ENCODE peak calls at places on chromosome 6, in ten cellular contexts. One of them, this sample, is unnamed.

GRCh38 chr6:148757944-148758343 is 11.1 kb downstream of the UST start:
- DNase-seq in activated gamma-delta T cell treated with Interleukin-2 at 50 U/mL for 16 hours: no peak
- DNase-seq in A549: no peak
- DNase-seq in Calu3: no peak
- DNase-seq in HFFc6: no peak
- DNase-seq in activated T-helper 1 cell treated with anti-CD3 and anti-CD28 coated beads, Interleukin-12 subunit alpha, Interleukin-12 subunit beta, Interleukin-2, Interleukin-4 antibody, amounts not matched to agents 30 ng/mL and 10 ng/mL and 1 ng/mL, durations not matched to agents 14 hours and 24 hours and 36 hours: no peak
- DNase-seq in right atrium auricular region: no peak
- DNase-seq in HTR-8/SVneo: no peak
- DNase-seq in NCI-H187 treated with DMSO at 0.1 percent for 48 hours: no peak
- DNase-seq in WTC11: no peak
- DNase-seq in this sample: no peak

GRCh38 chr6:15904651-15905376 is 224.1 kb upstream of the MYLIP start:
- DNase-seq in activated gamma-delta T cell treated with Interleukin-2 at 50 U/mL for 16 hours: no peak
- DNase-seq in A549: no peak
- DNase-seq in Calu3: no peak
- DNase-seq in HFFc6: no peak
- DNase-seq in activated T-helper 1 cell treated with anti-CD3 and anti-CD28 coated beads, Interleukin-12 subunit alpha, Interleukin-12 subunit beta, Interleukin-2, Interleukin-4 antibody, amounts not matched to agents 30 ng/mL and 10 ng/mL and 1 ng/mL, durations not matched to agents 14 hours and 24 hours and 36 hours: no peak
- DNase-seq in right atrium auricular region: no peak
- DNase-seq in HTR-8/SVneo: no peak
- DNase-seq in NCI-H187 treated with DMSO at 0.1 percent for 48 hours: no peak
- DNase-seq in WTC11: no peak
- DNase-seq in this sample: no peak

GRCh38 chr6:56757585-56757984 is 114.9 kb upstream of the DST start:
- DNase-seq in activated gamma-delta T cell treated with Interleukin-2 at 50 U/mL for 16 hours: no peak
- DNase-seq in A549: no peak
- DNase-seq in Calu3: peak; percentile 54
- DNase-seq in HFFc6: peak; percentile 38
- DNase-seq in activated T-helper 1 cell treated with anti-CD3 and anti-CD28 coated beads, Interleukin-12 subunit alpha, Interleukin-12 subunit beta, Interleukin-2, Interleukin-4 antibody, amounts not matched to agents 30 ng/mL and 10 ng/mL and 1 ng/mL, durations not matched to agents 14 hours and 24 hours and 36 hours: no peak
- DNase-seq in right atrium auricular region: no peak
- DNase-seq in HTR-8/SVneo: no peak
- DNase-seq in NCI-H187 treated with DMSO at 0.1 percent for 48 hours: no peak
- DNase-seq in WTC11: no peak
- DNase-seq in this sample: no peak

GRCh38 chr6:170174124-170174770 is 116.6 kb downstream of the DLL1 start:
- DNase-seq in activated gamma-delta T cell treated with Interleukin-2 at 50 U/mL for 16 hours: no peak
- DNase-seq in A549: no peak
- DNase-seq in Calu3: no peak
- DNase-seq in HFFc6: no peak
- DNase-seq in activated T-helper 1 cell treated with anti-CD3 and anti-CD28 coated beads, Interleukin-12 subunit alpha, Interleukin-12 subunit beta, Interleukin-2, Interleukin-4 antibody, amounts not matched to agents 30 ng/mL and 10 ng/mL and 1 ng/mL, durations not matched to agents 14 hours and 24 hours and 36 hours: no peak
- DNase-seq in right atrium auricular region: no peak
- DNase-seq in HTR-8/SVneo: no peak
- DNase-seq in NCI-H187 treated with DMSO at 0.1 percent for 48 hours: no peak
- DNase-seq in WTC11: no peak
- DNase-seq in this sample: no peak

GRCh38 chr6:31541059-31541657 is 645 bp downstream of the DDX39B start:
- DNase-seq in activated gamma-delta T cell treated with Interleukin-2 at 50 U/mL for 16 hours: peak; percentile 72
- DNase-seq in A549: peak; percentile 14
- DNase-seq in Calu3: peak; percentile 69
- DNase-seq in HFFc6: no peak
- DNase-seq in activated T-helper 1 cell treated with anti-CD3 and anti-CD28 coated beads, Interleukin-12 subunit alpha, Interleukin-12 subunit beta, Interleukin-2, Interleukin-4 antibody, amounts not matched to agents 30 ng/mL and 10 ng/mL and 1 ng/mL, durations not matched to agents 14 hours and 24 hours and 36 hours: peak; percentile 54
- DNase-seq in right atrium auricular region: no peak
- DNase-seq in HTR-8/SVneo: no peak
- DNase-seq in NCI-H187 treated with DMSO at 0.1 percent for 48 hours: peak; percentile 5
- DNase-seq in WTC11: no peak
- DNase-seq in this sample: peak; percentile 57

GRCh38 chr6:35955071-35955470 is 34.2 kb upstream of the SRPK1 start:
- DNase-seq in activated gamma-delta T cell treated with Interleukin-2 at 50 U/mL for 16 hours: no peak
- DNase-seq in A549: no peak
- DNase-seq in Calu3: no peak
- DNase-seq in HFFc6: peak; percentile 36
- DNase-seq in activated T-helper 1 cell treated with anti-CD3 and anti-CD28 coated beads, Interleukin-12 subunit alpha, Interleukin-12 subunit beta, Interleukin-2, Interleukin-4 antibody, amounts not matched to agents 30 ng/mL and 10 ng/mL and 1 ng/mL, durations not matched to agents 14 hours and 24 hours and 36 hours: no peak
- DNase-seq in right atrium auricular region: no peak
- DNase-seq in HTR-8/SVneo: no peak
- DNase-seq in NCI-H187 treated with DMSO at 0.1 percent for 48 hours: no peak
- DNase-seq in WTC11: no peak
- DNase-seq in this sample: no peak

GRCh38 chr6:18432180-18432579 is 45.0 kb downstream of the RNF144B start:
- DNase-seq in activated gamma-delta T cell treated with Interleukin-2 at 50 U/mL for 16 hours: no peak
- DNase-seq in A549: no peak
- DNase-seq in Calu3: no peak
- DNase-seq in HFFc6: peak; percentile 45
- DNase-seq in activated T-helper 1 cell treated with anti-CD3 and anti-CD28 coated beads, Interleukin-12 subunit alpha, Interleukin-12 subunit beta, Interleukin-2, Interleukin-4 antibody, amounts not matched to agents 30 ng/mL and 10 ng/mL and 1 ng/mL, durations not matched to agents 14 hours and 24 hours and 36 hours: no peak
- DNase-seq in right atrium auricular region: no peak
- DNase-seq in HTR-8/SVneo: no peak
- DNase-seq in NCI-H187 treated with DMSO at 0.1 percent for 48 hours: no peak
- DNase-seq in WTC11: no peak
- DNase-seq in this sample: no peak

GRCh38 chr6:21873562-21873961 is 280.0 kb downstream of the SOX4 start:
- DNase-seq in activated gamma-delta T cell treated with Interleukin-2 at 50 U/mL for 16 hours: no peak
- DNase-seq in A549: no peak
- DNase-seq in Calu3: no peak
- DNase-seq in HFFc6: peak; percentile 91
- DNase-seq in activated T-helper 1 cell treated with anti-CD3 and anti-CD28 coated beads, Interleukin-12 subunit alpha, Interleukin-12 subunit beta, Interleukin-2, Interleukin-4 antibody, amounts not matched to agents 30 ng/mL and 10 ng/mL and 1 ng/mL, durations not matched to agents 14 hours and 24 hours and 36 hours: no peak
- DNase-seq in right atrium auricular region: peak; percentile 84
- DNase-seq in HTR-8/SVneo: no peak
- DNase-seq in NCI-H187 treated with DMSO at 0.1 percent for 48 hours: no peak
- DNase-seq in WTC11: no peak
- DNase-seq in this sample: no peak

GRCh38 chr6:125841356-125842090 is 50.8 kb downstream of the NCOA7 start:
- DNase-seq in activated gamma-delta T cell treated with Interleukin-2 at 50 U/mL for 16 hours: no peak
- DNase-seq in A549: no peak
- DNase-seq in Calu3: no peak
- DNase-seq in HFFc6: no peak
- DNase-seq in activated T-helper 1 cell treated with anti-CD3 and anti-CD28 coated beads, Interleukin-12 subunit alpha, Interleukin-12 subunit beta, Interleukin-2, Interleukin-4 antibody, amounts not matched to agents 30 ng/mL and 10 ng/mL and 1 ng/mL, durations not matched to agents 14 hours and 24 hours and 36 hours: no peak
- DNase-seq in right atrium auricular region: no peak
- DNase-seq in HTR-8/SVneo: no peak
- DNase-seq in NCI-H187 treated with DMSO at 0.1 percent for 48 hours: no peak
- DNase-seq in WTC11: no peak
- DNase-seq in this sample: no peak

GRCh38 chr6:2307794-2308193 is 62.4 kb upstream of the GMDS start:
- DNase-seq in activated gamma-delta T cell treated with Interleukin-2 at 50 U/mL for 16 hours: no peak
- DNase-seq in A549: no peak
- DNase-seq in Calu3: no peak
- DNase-seq in HFFc6: no peak
- DNase-seq in activated T-helper 1 cell treated with anti-CD3 and anti-CD28 coated beads, Interleukin-12 subunit alpha, Interleukin-12 subunit beta, Interleukin-2, Interleukin-4 antibody, amounts not matched to agents 30 ng/mL and 10 ng/mL and 1 ng/mL, durations not matched to agents 14 hours and 24 hours and 36 hours: no peak
- DNase-seq in right atrium auricular region: no peak
- DNase-seq in HTR-8/SVneo: no peak
- DNase-seq in NCI-H187 treated with DMSO at 0.1 percent for 48 hours: no peak
- DNase-seq in WTC11: no peak
- DNase-seq in this sample: no peak

GRCh38 chr6:68710916-68711315 is 75.8 kb downstream of the ADGRB3 start:
- DNase-seq in activated gamma-delta T cell treated with Interleukin-2 at 50 U/mL for 16 hours: no peak
- DNase-seq in A549: no peak
- DNase-seq in Calu3: no peak
- DNase-seq in HFFc6: no peak
- DNase-seq in activated T-helper 1 cell treated with anti-CD3 and anti-CD28 coated beads, Interleukin-12 subunit alpha, Interleukin-12 subunit beta, Interleukin-2, Interleukin-4 antibody, amounts not matched to agents 30 ng/mL and 10 ng/mL and 1 ng/mL, durations not matched to agents 14 hours and 24 hours and 36 hours: no peak
- DNase-seq in right atrium auricular region: no peak
- DNase-seq in HTR-8/SVneo: no peak
- DNase-seq in NCI-H187 treated with DMSO at 0.1 percent for 48 hours: no peak
- DNase-seq in WTC11: no peak
- DNase-seq in this sample: no peak

GRCh38 chr6:150394886-150395285 is 26.1 kb downstream of the IYD start:
- DNase-seq in activated gamma-delta T cell treated with Interleukin-2 at 50 U/mL for 16 hours: no peak
- DNase-seq in A549: no peak
- DNase-seq in Calu3: no peak
- DNase-seq in HFFc6: no peak
- DNase-seq in activated T-helper 1 cell treated with anti-CD3 and anti-CD28 coated beads, Interleukin-12 subunit alpha, Interleukin-12 subunit beta, Interleukin-2, Interleukin-4 antibody, amounts not matched to agents 30 ng/mL and 10 ng/mL and 1 ng/mL, durations not matched to agents 14 hours and 24 hours and 36 hours: no peak
- DNase-seq in right atrium auricular region: no peak
- DNase-seq in HTR-8/SVneo: no peak
- DNase-seq in NCI-H187 treated with DMSO at 0.1 percent for 48 hours: no peak
- DNase-seq in WTC11: no peak
- DNase-seq in this sample: no peak

GRCh38 chr6:168860987-168861386 is 392.7 kb downstream of the THBS2 start:
- DNase-seq in activated gamma-delta T cell treated with Interleukin-2 at 50 U/mL for 16 hours: no peak
- DNase-seq in A549: no peak
- DNase-seq in Calu3: no peak
- DNase-seq in HFFc6: no peak
- DNase-seq in activated T-helper 1 cell treated with anti-CD3 and anti-CD28 coated beads, Interleukin-12 subunit alpha, Interleukin-12 subunit beta, Interleukin-2, Interleukin-4 antibody, amounts not matched to agents 30 ng/mL and 10 ng/mL and 1 ng/mL, durations not matched to agents 14 hours and 24 hours and 36 hours: no peak
- DNase-seq in right atrium auricular region: no peak
- DNase-seq in HTR-8/SVneo: no peak
- DNase-seq in NCI-H187 treated with DMSO at 0.1 percent for 48 hours: no peak
- DNase-seq in WTC11: no peak
- DNase-seq in this sample: no peak

GRCh38 chr6:41193171-41193734 is 7.7 kb downstream of the TREML2 start:
- DNase-seq in activated gamma-delta T cell treated with Interleukin-2 at 50 U/mL for 16 hours: no peak
- DNase-seq in A549: no peak
- DNase-seq in Calu3: no peak
- DNase-seq in HFFc6: no peak
- DNase-seq in activated T-helper 1 cell treated with anti-CD3 and anti-CD28 coated beads, Interleukin-12 subunit alpha, Interleukin-12 subunit beta, Interleukin-2, Interleukin-4 antibody, amounts not matched to agents 30 ng/mL and 10 ng/mL and 1 ng/mL, durations not matched to agents 14 hours and 24 hours and 36 hours: no peak
- DNase-seq in right atrium auricular region: peak; percentile 32
- DNase-seq in HTR-8/SVneo: no peak
- DNase-seq in NCI-H187 treated with DMSO at 0.1 percent for 48 hours: no peak
- DNase-seq in WTC11: no peak
- DNase-seq in this sample: no peak

GRCh38 chr6:31592396-31592771 is 422 bp downstream of the NCR3 start:
- DNase-seq in activated gamma-delta T cell treated with Interleukin-2 at 50 U/mL for 16 hours: no peak
- DNase-seq in A549: no peak
- DNase-seq in Calu3: no peak
- DNase-seq in HFFc6: no peak
- DNase-seq in activated T-helper 1 cell treated with anti-CD3 and anti-CD28 coated beads, Interleukin-12 subunit alpha, Interleukin-12 subunit beta, Interleukin-2, Interleukin-4 antibody, amounts not matched to agents 30 ng/mL and 10 ng/mL and 1 ng/mL, durations not matched to agents 14 hours and 24 hours and 36 hours: no peak
- DNase-seq in right atrium auricular region: no peak
- DNase-seq in HTR-8/SVneo: no peak
- DNase-seq in NCI-H187 treated with DMSO at 0.1 percent for 48 hours: no peak
- DNase-seq in WTC11: no peak
- DNase-seq in this sample: no peak

GRCh38 chr6:124524821-124525220 is 437.4 kb upstream of the RNF217 start:
- DNase-seq in activated gamma-delta T cell treated with Interleukin-2 at 50 U/mL for 16 hours: no peak
- DNase-seq in A549: no peak
- DNase-seq in Calu3: no peak
- DNase-seq in HFFc6: no peak
- DNase-seq in activated T-helper 1 cell treated with anti-CD3 and anti-CD28 coated beads, Interleukin-12 subunit alpha, Interleukin-12 subunit beta, Interleukin-2, Interleukin-4 antibody, amounts not matched to agents 30 ng/mL and 10 ng/mL and 1 ng/mL, durations not matched to agents 14 hours and 24 hours and 36 hours: no peak
- DNase-seq in right atrium auricular region: no peak
- DNase-seq in HTR-8/SVneo: no peak
- DNase-seq in NCI-H187 treated with DMSO at 0.1 percent for 48 hours: no peak
- DNase-seq in WTC11: no peak
- DNase-seq in this sample: no peak

GRCh38 chr6:139762587-139763031 is 388.2 kb upstream of the CITED2 start:
- DNase-seq in activated gamma-delta T cell treated with Interleukin-2 at 50 U/mL for 16 hours: no peak
- DNase-seq in A549: no peak
- DNase-seq in Calu3: no peak
- DNase-seq in HFFc6: no peak
- DNase-seq in activated T-helper 1 cell treated with anti-CD3 and anti-CD28 coated beads, Interleukin-12 subunit alpha, Interleukin-12 subunit beta, Interleukin-2, Interleukin-4 antibody, amounts not matched to agents 30 ng/mL and 10 ng/mL and 1 ng/mL, durations not matched to agents 14 hours and 24 hours and 36 hours: no peak
- DNase-seq in right atrium auricular region: no peak
- DNase-seq in HTR-8/SVneo: no peak
- DNase-seq in NCI-H187 treated with DMSO at 0.1 percent for 48 hours: no peak
- DNase-seq in WTC11: no peak
- DNase-seq in this sample: no peak

GRCh38 chr6:150024646-150025155 is 631 bp downstream of the RAET1L start:
- DNase-seq in activated gamma-delta T cell treated with Interleukin-2 at 50 U/mL for 16 hours: no peak
- DNase-seq in A549: no peak
- DNase-seq in Calu3: no peak
- DNase-seq in HFFc6: no peak
- DNase-seq in activated T-helper 1 cell treated with anti-CD3 and anti-CD28 coated beads, Interleukin-12 subunit alpha, Interleukin-12 subunit beta, Interleukin-2, Interleukin-4 antibody, amounts not matched to agents 30 ng/mL and 10 ng/mL and 1 ng/mL, durations not matched to agents 14 hours and 24 hours and 36 hours: no peak
- DNase-seq in right atrium auricular region: no peak
- DNase-seq in HTR-8/SVneo: no peak
- DNase-seq in NCI-H187 treated with DMSO at 0.1 percent for 48 hours: no peak
- DNase-seq in WTC11: no peak
- DNase-seq in this sample: no peak

GRCh38 chr6:26183581-26184408 is 96.6 kb downstream of the HFE start:
- DNase-seq in activated gamma-delta T cell treated with Interleukin-2 at 50 U/mL for 16 hours: peak; percentile 46
- DNase-seq in A549: no peak
- DNase-seq in Calu3: peak; percentile 64
- DNase-seq in HFFc6: peak; percentile 43
- DNase-seq in activated T-helper 1 cell treated with anti-CD3 and anti-CD28 coated beads, Interleukin-12 subunit alpha, Interleukin-12 subunit beta, Interleukin-2, Interleukin-4 antibody, amounts not matched to agents 30 ng/mL and 10 ng/mL and 1 ng/mL, durations not matched to agents 14 hours and 24 hours and 36 hours: peak; percentile 71
- DNase-seq in right atrium auricular region: peak; percentile 82
- DNase-seq in HTR-8/SVneo: no peak
- DNase-seq in NCI-H187 treated with DMSO at 0.1 percent for 48 hours: no peak
- DNase-seq in WTC11: peak; percentile 74
- DNase-seq in this sample: no peak

GRCh38 chr6:45845546-45845945 is 170.1 kb downstream of the CLIC5 start:
- DNase-seq in activated gamma-delta T cell treated with Interleukin-2 at 50 U/mL for 16 hours: no peak
- DNase-seq in A549: no peak
- DNase-seq in Calu3: no peak
- DNase-seq in HFFc6: peak; percentile 6
- DNase-seq in activated T-helper 1 cell treated with anti-CD3 and anti-CD28 coated beads, Interleukin-12 subunit alpha, Interleukin-12 subunit beta, Interleukin-2, Interleukin-4 antibody, amounts not matched to agents 30 ng/mL and 10 ng/mL and 1 ng/mL, durations not matched to agents 14 hours and 24 hours and 36 hours: no peak
- DNase-seq in right atrium auricular region: no peak
- DNase-seq in HTR-8/SVneo: no peak
- DNase-seq in NCI-H187 treated with DMSO at 0.1 percent for 48 hours: no peak
- DNase-seq in WTC11: no peak
- DNase-seq in this sample: no peak

GRCh38 chr6:152980656-152981055 is 2.2 kb downstream of the FBXO5 start:
- DNase-seq in activated gamma-delta T cell treated with Interleukin-2 at 50 U/mL for 16 hours: no peak
- DNase-seq in A549: no peak
- DNase-seq in Calu3: no peak
- DNase-seq in HFFc6: no peak
- DNase-seq in activated T-helper 1 cell treated with anti-CD3 and anti-CD28 coated beads, Interleukin-12 subunit alpha, Interleukin-12 subunit beta, Interleukin-2, Interleukin-4 antibody, amounts not matched to agents 30 ng/mL and 10 ng/mL and 1 ng/mL, durations not matched to agents 14 hours and 24 hours and 36 hours: no peak
- DNase-seq in right atrium auricular region: no peak
- DNase-seq in HTR-8/SVneo: no peak
- DNase-seq in NCI-H187 treated with DMSO at 0.1 percent for 48 hours: no peak
- DNase-seq in WTC11: no peak
- DNase-seq in this sample: no peak

GRCh38 chr6:108838101-108838717 is 10.0 kb upstream of the ARMC2 start:
- DNase-seq in activated gamma-delta T cell treated with Interleukin-2 at 50 U/mL for 16 hours: no peak
- DNase-seq in A549: no peak
- DNase-seq in Calu3: peak; percentile 30
- DNase-seq in HFFc6: no peak
- DNase-seq in activated T-helper 1 cell treated with anti-CD3 and anti-CD28 coated beads, Interleukin-12 subunit alpha, Interleukin-12 subunit beta, Interleukin-2, Interleukin-4 antibody, amounts not matched to agents 30 ng/mL and 10 ng/mL and 1 ng/mL, durations not matched to agents 14 hours and 24 hours and 36 hours: no peak
- DNase-seq in right atrium auricular region: no peak
- DNase-seq in HTR-8/SVneo: no peak
- DNase-seq in NCI-H187 treated with DMSO at 0.1 percent for 48 hours: no peak
- DNase-seq in WTC11: peak; percentile 76
- DNase-seq in this sample: no peak

GRCh38 chr6:74638467-74638866 is 567.4 kb downstream of the COL12A1 start:
- DNase-seq in activated gamma-delta T cell treated with Interleukin-2 at 50 U/mL for 16 hours: no peak
- DNase-seq in A549: no peak
- DNase-seq in Calu3: no peak
- DNase-seq in HFFc6: no peak
- DNase-seq in activated T-helper 1 cell treated with anti-CD3 and anti-CD28 coated beads, Interleukin-12 subunit alpha, Interleukin-12 subunit beta, Interleukin-2, Interleukin-4 antibody, amounts not matched to agents 30 ng/mL and 10 ng/mL and 1 ng/mL, durations not matched to agents 14 hours and 24 hours and 36 hours: no peak
- DNase-seq in right atrium auricular region: no peak
- DNase-seq in HTR-8/SVneo: no peak
- DNase-seq in NCI-H187 treated with DMSO at 0.1 percent for 48 hours: no peak
- DNase-seq in WTC11: no peak
- DNase-seq in this sample: no peak

GRCh38 chr6:107228754-107229153 is 113.4 kb upstream of the BEND3 start:
- DNase-seq in activated gamma-delta T cell treated with Interleukin-2 at 50 U/mL for 16 hours: no peak
- DNase-seq in A549: no peak
- DNase-seq in Calu3: no peak
- DNase-seq in HFFc6: no peak
- DNase-seq in activated T-helper 1 cell treated with anti-CD3 and anti-CD28 coated beads, Interleukin-12 subunit alpha, Interleukin-12 subunit beta, Interleukin-2, Interleukin-4 antibody, amounts not matched to agents 30 ng/mL and 10 ng/mL and 1 ng/mL, durations not matched to agents 14 hours and 24 hours and 36 hours: no peak
- DNase-seq in right atrium auricular region: no peak
- DNase-seq in HTR-8/SVneo: no peak
- DNase-seq in NCI-H187 treated with DMSO at 0.1 percent for 48 hours: no peak
- DNase-seq in WTC11: no peak
- DNase-seq in this sample: no peak

GRCh38 chr6:79718509-79719247 is 87.5 kb downstream of the SH3BGRL2 start:
- DNase-seq in activated gamma-delta T cell treated with Interleukin-2 at 50 U/mL for 16 hours: no peak
- DNase-seq in A549: no peak
- DNase-seq in Calu3: no peak
- DNase-seq in HFFc6: no peak
- DNase-seq in activated T-helper 1 cell treated with anti-CD3 and anti-CD28 coated beads, Interleukin-12 subunit alpha, Interleukin-12 subunit beta, Interleukin-2, Interleukin-4 antibody, amounts not matched to agents 30 ng/mL and 10 ng/mL and 1 ng/mL, durations not matched to agents 14 hours and 24 hours and 36 hours: no peak
- DNase-seq in right atrium auricular region: no peak
- DNase-seq in HTR-8/SVneo: no peak
- DNase-seq in NCI-H187 treated with DMSO at 0.1 percent for 48 hours: no peak
- DNase-seq in WTC11: no peak
- DNase-seq in this sample: no peak

GRCh38 chr6:132730560-132730959 is 16.7 kb upstream of the VNN1 start:
- DNase-seq in activated gamma-delta T cell treated with Interleukin-2 at 50 U/mL for 16 hours: no peak
- DNase-seq in A549: no peak
- DNase-seq in Calu3: no peak
- DNase-seq in HFFc6: peak; percentile 77
- DNase-seq in activated T-helper 1 cell treated with anti-CD3 and anti-CD28 coated beads, Interleukin-12 subunit alpha, Interleukin-12 subunit beta, Interleukin-2, Interleukin-4 antibody, amounts not matched to agents 30 ng/mL and 10 ng/mL and 1 ng/mL, durations not matched to agents 14 hours and 24 hours and 36 hours: no peak
- DNase-seq in right atrium auricular region: no peak
- DNase-seq in HTR-8/SVneo: no peak
- DNase-seq in NCI-H187 treated with DMSO at 0.1 percent for 48 hours: no peak
- DNase-seq in WTC11: no peak
- DNase-seq in this sample: no peak

GRCh38 chr6:4794140-4794707 is 18.0 kb downstream of the CDYL start:
- DNase-seq in activated gamma-delta T cell treated with Interleukin-2 at 50 U/mL for 16 hours: no peak
- DNase-seq in A549: no peak
- DNase-seq in Calu3: no peak
- DNase-seq in HFFc6: no peak
- DNase-seq in activated T-helper 1 cell treated with anti-CD3 and anti-CD28 coated beads, Interleukin-12 subunit alpha, Interleukin-12 subunit beta, Interleukin-2, Interleukin-4 antibody, amounts not matched to agents 30 ng/mL and 10 ng/mL and 1 ng/mL, durations not matched to agents 14 hours and 24 hours and 36 hours: no peak
- DNase-seq in right atrium auricular region: no peak
- DNase-seq in HTR-8/SVneo: no peak
- DNase-seq in NCI-H187 treated with DMSO at 0.1 percent for 48 hours: no peak
- DNase-seq in WTC11: no peak
- DNase-seq in this sample: no peak

GRCh38 chr6:43276180-43277082 is 21.6 kb upstream of the SLC22A7 start:
- DNase-seq in activated gamma-delta T cell treated with Interleukin-2 at 50 U/mL for 16 hours: peak; percentile 20
- DNase-seq in A549: no peak
- DNase-seq in Calu3: no peak
- DNase-seq in HFFc6: no peak
- DNase-seq in activated T-helper 1 cell treated with anti-CD3 and anti-CD28 coated beads, Interleukin-12 subunit alpha, Interleukin-12 subunit beta, Interleukin-2, Interleukin-4 antibody, amounts not matched to agents 30 ng/mL and 10 ng/mL and 1 ng/mL, durations not matched to agents 14 hours and 24 hours and 36 hours: peak; percentile 8
- DNase-seq in right atrium auricular region: no peak
- DNase-seq in HTR-8/SVneo: no peak
- DNase-seq in NCI-H187 treated with DMSO at 0.1 percent for 48 hours: no peak
- DNase-seq in WTC11: no peak
- DNase-seq in this sample: no peak